ENCODE peak calls at places on chromosomes 2 and 18, in seven cellular contexts. J, E, G, D, L, B and N are unnamed samples.
A peak's percentile ranks its signal among the peaks of the same experiment; 100 is the strongest.

GRCh38 chr2:173400760-173401159 is 46.1 kb downstream of the CDCA7 start:
- DNase-seq in J (no peak), E (no peak), G (no peak), D (peak; percentile 79), L (no peak), B (no peak), N (peak; percentile 16)

GRCh38 chr2:112494839-112495238 is 12.9 kb downstream of the TTL start:
- DNase-seq in J (no peak), E (no peak), G (no peak), D (no peak), L (no peak), B (no peak), N (no peak)

GRCh38 chr18:36200354-36200771 is 13.1 kb downstream of the MOCOS start:
- DNase-seq in J (no peak), E (no peak), G (no peak), D (no peak), L (no peak), B (peak; percentile 13), N (no peak)

GRCh38 chr2:167132906-167133555 is 244.8 kb downstream of the XIRP2 start:
- DNase-seq in J (no peak), E (no peak), G (no peak), D (no peak), L (no peak), B (no peak), N (no peak)

GRCh38 chr2:119481501-119482455 is 42.5 kb downstream of the SCTR start:
- DNase-seq in J (no peak), E (no peak), G (no peak), D (no peak), L (no peak), B (no peak), N (no peak)

GRCh38 chr2:7572460-7572859 is 655.2 kb downstream of the RNF144A start:
- DNase-seq in J (no peak), E (no peak), G (no peak), D (no peak), L (no peak), B (no peak), N (no peak)

GRCh38 chr2:74566423-74567085 is 12.0 kb downstream of the DOK1 start:
- DNase-seq in J (peak; percentile 75), E (no peak), G (no peak), D (no peak), L (no peak), B (no peak), N (peak; percentile 47)

GRCh38 chr2:201546576-201546975 is 95.0 kb downstream of the STRADB start:
- DNase-seq in J (peak; percentile 65), E (no peak), G (no peak), D (no peak), L (no peak), B (no peak), N (peak; percentile 24)

GRCh38 chr2:212330263-212330662 is 208.3 kb downstream of the ERBB4 start:
- DNase-seq in J (no peak), E (no peak), G (no peak), D (no peak), L (no peak), B (no peak), N (no peak)

GRCh38 chr2:110865188-110865587 is 132.8 kb downstream of the ACOXL start:
- DNase-seq in J (peak; percentile 6), E (no peak), G (no peak), D (no peak), L (no peak), B (peak; percentile 9), N (no peak)

GRCh38 chr2:7598402-7598801 is 681.2 kb downstream of the RNF144A start:
- DNase-seq in J (no peak), E (no peak), G (no peak), D (no peak), L (no peak), B (no peak), N (no peak)

GRCh38 chr2:237431372-237431771 is 17.4 kb upstream of the COL6A3 start:
- DNase-seq in J (peak; percentile 93), E (no peak), G (no peak), D (no peak), L (no peak), B (no peak), N (peak; percentile 78)

GRCh38 chr2:3342324-3342723 is 35.3 kb downstream of the EIPR1 start:
- DNase-seq in J (no peak), E (no peak), G (no peak), D (no peak), L (no peak), B (no peak), N (no peak)

GRCh38 chr2:177187631-177188312 is 24.8 kb upstream of the HNRNPA3 start:
- DNase-seq in J (peak; percentile 46), E (no peak), G (no peak), D (peak; percentile 56), L (no peak), B (no peak), N (peak; percentile 55)

GRCh38 chr2:170891893-170892292 is 37.2 kb upstream of the GORASP2 start:
- DNase-seq in J (no peak), E (no peak), G (no peak), D (no peak), L (no peak), B (no peak), N (no peak)

GRCh38 chr2:46887028-46887885 is 28.3 kb downstream of the MCFD2 start:
- DNase-seq in J (peak; percentile 60), E (no peak), G (no peak), D (no peak), L (no peak), B (no peak), N (no peak)
- H3K4me1 ChIP-seq in J (peaks cover 32% of the 10 kb centered on the region), E (peaks cover 3% of the 10 kb centered on the region), G (peaks cover 2% of the 10 kb centered on the region), D (no peaks in the 10 kb centered on the region), L (no peaks in the 10 kb centered on the region), B (peaks cover 8% of the 10 kb centered on the region), N (peaks cover 15% of the 10 kb centered on the region)

GRCh38 chr2:71560286-71561011 is 107.1 kb downstream of the DYSF start:
- DNase-seq in J (no peak), E (no peak), G (no peak), D (no peak), L (no peak), B (no peak), N (no peak)

GRCh38 chr2:71563872-71564271 is 110.5 kb downstream of the DYSF start:
- DNase-seq in J (no peak), E (no peak), G (no peak), D (no peak), L (no peak), B (no peak), N (no peak)

GRCh38 chr2:71559828-71560210 is 106.5 kb downstream of the DYSF start:
- DNase-seq in J (no peak), E (no peak), G (no peak), D (no peak), L (no peak), B (peak; percentile 73), N (no peak)

GRCh38 chr2:71562518-71562917 is 109.2 kb downstream of the DYSF start:
- DNase-seq in J (no peak), E (no peak), G (no peak), D (no peak), L (no peak), B (peak; percentile 15), N (no peak)

GRCh38 chr2:71561441-71562267 is 108.3 kb downstream of the DYSF start:
- DNase-seq in J (no peak), E (no peak), G (no peak), D (no peak), L (no peak), B (no peak), N (no peak)
- H3K18ac ChIP-seq in J (no peak overlapping the region), E (peak overlapping the region; percentile 59), G (no peak overlapping the region), D (no peak overlapping the region), L (no peak overlapping the region), B (no peak overlapping the region), N (no peak overlapping the region)

GRCh38 chr2:152466041-152466440 is 131.1 kb downstream of the FMNL2 start:
- DNase-seq in J (peak; percentile 61), E (no peak), G (no peak), D (no peak), L (no peak), B (peak; percentile 86), N (peak; percentile 59)
- H3K4me1 ChIP-seq in J (peaks cover 16% of the 10 kb centered on the region), E (peaks cover 17% of the 10 kb centered on the region), G (peaks cover 13% of the 10 kb centered on the region), D (peaks cover 23% of the 10 kb centered on the region), L (peaks cover 12% of the 10 kb centered on the region), B (peaks cover 5% of the 10 kb centered on the region), N (peaks cover 8% of the 10 kb centered on the region)

DNA sequence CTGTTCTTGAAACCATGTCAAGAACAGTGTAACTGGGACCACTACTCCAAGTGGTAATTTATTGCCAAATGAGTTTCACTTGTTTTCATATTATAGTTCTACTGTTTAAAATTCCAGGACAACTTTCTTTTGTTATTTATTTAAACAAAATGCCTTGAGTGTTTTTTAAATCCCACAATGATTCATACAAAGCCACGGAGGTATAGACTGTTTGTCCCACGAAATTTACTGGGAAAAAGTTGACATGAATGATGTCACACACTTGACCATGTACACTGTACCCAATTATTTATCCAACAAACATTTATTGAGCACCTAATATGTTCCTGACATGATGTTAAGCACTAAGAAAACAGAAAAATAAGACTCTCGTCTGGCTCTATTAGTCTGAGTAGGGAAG is 243.9 kb upstream of the SIX2 start:
- DNase-seq in J (peak; percentile 51), E (no peak), G (no peak), D (no peak), L (no peak), B (no peak), N (no peak)
- H3K18ac ChIP-seq in J (no peak overlapping the region), E (no peak overlapping the region), G (no peak overlapping the region), D (no peak overlapping the region), L (no peak overlapping the region), B (no peak overlapping the region), N (no peak overlapping the region)

DNA sequence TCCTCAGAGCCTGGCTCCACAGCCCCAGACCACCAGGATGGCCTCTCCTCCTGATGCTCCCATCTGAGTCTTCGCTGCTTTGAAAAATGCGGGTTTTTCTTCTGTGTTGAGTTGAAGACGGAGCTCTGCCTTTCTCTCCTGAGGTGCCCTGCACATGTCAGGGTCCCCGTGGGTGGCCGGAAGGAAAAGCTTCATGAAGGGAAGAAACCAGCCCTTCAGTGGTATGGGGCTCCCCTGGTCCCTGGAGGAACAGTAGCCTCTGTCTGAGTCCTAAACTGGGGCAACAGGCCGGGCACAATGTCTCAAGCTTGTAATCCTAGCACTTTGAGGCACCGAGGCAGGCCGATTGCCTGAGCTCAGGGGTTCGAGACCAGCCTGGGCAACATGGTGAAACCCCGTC is 54.7 kb upstream of the CAB39 start:
- DNase-seq in J (no peak), E (no peak), G (no peak), D (no peak), L (no peak), B (no peak), N (no peak)
- H3K4me1 ChIP-seq in J (no peaks in the 10 kb centered on the region), E (no peaks in the 10 kb centered on the region), G (peaks cover 2% of the 10 kb centered on the region), D (no peaks in the 10 kb centered on the region), L (no peaks in the 10 kb centered on the region), B (peaks cover 11% of the 10 kb centered on the region), N (peaks cover 6% of the 10 kb centered on the region)

GRCh38 chr18:46199515-46200147 is 95.4 kb downstream of the HAUS1 start:
- DNase-seq in J (peak; percentile 86), E (no peak), G (no peak), D (peak; percentile 87), L (no peak), B (peak; percentile 66), N (peak; percentile 75)
- H3K18ac ChIP-seq in J (peak overlapping the region; percentile 10), E (no peak overlapping the region), G (no peak overlapping the region), D (peak overlapping the region; percentile 31), L (peak overlapping the region; percentile 31), B (no peak overlapping the region), N (no peak overlapping the region)